ENCODE peak calls at places on chromosomes 13 and 19, in four cellular contexts. I is HCT116, P is foreskin fibroblast, U is K562. G is an unnamed sample.

GRCh38 chr13:95745752-95746151 is 68.8 kb downstream of the DNAJC3 start:
- DNase-seq in P (no peak), U (peak), I (no peak), G (no peak)

GRCh38 chr19:38713227-38713649 is 31.0 kb downstream of the CAPN12 start:
- DNase-seq in P (no peak), I (no peak), U (no peak), G (no peak)

GRCh38 chr19:16141043-16141442 is 2.4 kb upstream of the HSH2D start:
- DNase-seq in I (no peak), U (peak), P (no peak), G (no peak)

GRCh38 chr13:110254751-110255553 is 52.0 kb downstream of the COL4A1 start:
- DNase-seq in I (no peak), P (no peak), U (no peak), G (no peak)

GRCh38 chr13:43720780-43721397 is 65.9 kb downstream of the ENOX1 start:
- DNase-seq in P (peak), U (no peak), I (no peak), G (no peak)

GRCh38 chr13:21234537-21234936 is 58.1 kb downstream of the MRPL57 start:
- DNase-seq in U (no peak), I (no peak), P (peak), G (peak)

GRCh38 chr19:44662686-44663085 is 8.6 kb upstream of the CEACAM19 start:
- DNase-seq in I (no peak), U (no peak), P (peak), G (no peak)

GRCh38 chr13:20390526-20391175 is 135.0 kb downstream of the CRYL1 start:
- DNase-seq in U (no peak), I (no peak), P (no peak), G (no peak)

GRCh38 chr19:18860302-18860700 is 28.5 kb downstream of the UPF1 start:
- DNase-seq in U (no peak), P (no peak), I (no peak), G (no peak)

GRCh38 chr13:104372128-104372527 is 1305.9 kb upstream of the SLC10A2 start:
- DNase-seq in I (no peak), U (no peak), P (no peak), G (no peak)

GRCh38 chr13:95553614-95554385 is 1.3 kb downstream of the CLDN10 start:
- DNase-seq in U (no peak), I (no peak), P (no peak), G (peak)

GRCh38 chr13:80361883-80362327 is 21.0 kb upstream of the SPRY2 start:
- DNase-seq in P (no peak), U (peak), I (no peak), G (peak)

GRCh38 chr19:6963937-6964336 is 57.3 kb downstream of the MBD3L2B start:
- DNase-seq in I (peak), U (peak), P (no peak), G (no peak)

GRCh38 chr13:74574964-74575728 is 440.9 kb upstream of the KLF12 start:
- DNase-seq in I (no peak), P (no peak), U (no peak), G (no peak)

GRCh38 chr19:53865523-53865917 is 2.2 kb upstream of the MYADM start:
- DNase-seq in P (no peak), I (no peak), U (no peak), G (no peak)

GRCh38 chr13:114339779-114340534 is 25.7 kb downstream of the CHAMP1 start:
- DNase-seq in P (peak), I (peak), U (no peak), G (no peak)

GRCh38 chr13:112248909-112249592 is 127.1 kb upstream of the SPACA7 start:
- DNase-seq in I (no peak), U (no peak), P (no peak), G (no peak)

GRCh38 chr19:1247747-1248453 is 483 bp upstream of the MIDN start:
- DNase-seq in P (no peak), I (no peak), U (peak), G (peak)

GRCh38 chr19:56099638-56100539 is 21.2 kb downstream of the ZNF787 start:
- DNase-seq in P (no peak), U (no peak), I (no peak), G (no peak)

GRCh38 chr19:51749979-51750378 is 1.7 kb downstream of the FPR1 start:
- DNase-seq in P (no peak), I (no peak), U (no peak), G (no peak)

GRCh38 chr13:106472621-106473020 is 62.8 kb downstream of the EFNB2 start:
- DNase-seq in I (no peak), U (no peak), P (no peak), G (no peak)

GRCh38 chr19:6480843-6481415 is 658 bp downstream of the DENND1C start:
- DNase-seq in I (no peak), U (no peak), P (no peak), G (no peak)

GRCh38 chr13:99916366-99917103 is 55.0 kb downstream of the ZIC5 start:
- DNase-seq in I (peak), P (peak), U (peak), G (no peak)

GRCh38 chr13:71789952-71790351 is 77.1 kb downstream of the DACH1 start:
- DNase-seq in I (no peak), U (no peak), P (no peak), G (no peak)

GRCh38 chr13:64684685-64685431 is 2545.3 kb downstream of the PCDH9 start:
- DNase-seq in P (peak), U (no peak), I (no peak), G (no peak)

GRCh38 chr13:26629260-26629659 is 71.8 kb downstream of the WASF3 start:
- DNase-seq in P (no peak), U (peak), I (no peak), G (no peak)

GRCh38 chr13:71378992-71379905 is 487.8 kb downstream of the DACH1 start:
- DNase-seq in I (no peak), U (no peak), P (no peak), G (no peak)

GRCh38 chr13:101681834-101682233 is 229.4 kb downstream of the ITGBL1 start:
- DNase-seq in U (no peak), P (peak), I (no peak), G (no peak)

GRCh38 chr13:66425741-66426140 is 804.4 kb downstream of the PCDH9 start:
- DNase-seq in P (peak), I (no peak), U (no peak), G (no peak)

GRCh38 chr13:112592181-112592580 is 4.2 kb upstream of the TUBGCP3 start:
- DNase-seq in I (no peak), P (no peak), U (no peak), G (no peak)

GRCh38 chr19:16628984-16629691 is 1.1 kb upstream of the MED26 start:
- DNase-seq in U (peak), P (peak), I (no peak), G (peak)

GRCh38 chr13:67408823-67409222 is 178.7 kb upstream of the PCDH9 start:
- DNase-seq in I (no peak), U (no peak), P (no peak), G (no peak)

GRCh38 chr19:53463263-53463662 is 4.3 kb upstream of the ZNF813 start:
- DNase-seq in U (peak), P (peak), I (no peak), G (peak)

GRCh38 chr13:28603033-28603664 is 55.8 kb upstream of the POMP start:
- DNase-seq in P (no peak), I (no peak), U (no peak), G (no peak)

GRCh38 chr13:24605923-24606372 is 74.3 kb upstream of the ATP12A start:
- DNase-seq in U (peak), I (peak), P (no peak), G (no peak)
- TF ChIP-seq CTCF in U (peak), I (peak), P (no peak), G (peak)

DNA sequence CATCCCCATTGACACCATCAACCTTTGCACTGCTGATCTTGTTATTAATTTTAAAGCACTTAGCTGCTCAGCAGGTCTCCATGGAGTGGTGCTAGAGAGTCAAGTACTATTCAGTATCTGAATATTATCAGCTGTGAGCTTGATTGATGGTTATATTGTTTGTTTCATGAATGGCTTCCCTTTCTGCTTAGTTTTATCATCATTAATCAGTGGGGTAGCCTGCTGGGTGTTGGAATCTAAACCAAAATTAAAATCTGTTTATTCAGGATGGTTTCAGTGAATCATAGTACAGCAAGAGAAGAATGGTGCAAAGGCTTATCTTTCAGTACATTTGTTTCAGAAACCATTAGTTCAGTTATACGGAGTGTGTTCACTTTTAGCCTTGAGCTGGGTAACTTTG is 42.5 kb upstream of the SCEL start:
- DNase-seq in P (peak), U (no peak), I (peak), G (no peak)
- TF ChIP-seq CTCF in P (peak), U (peak), I (peak), G (no peak)

GRCh38 chr13:36818483-36819063 is 449 bp upstream of the RFXAP start:
- DNase-seq in U (no peak), P (no peak), I (no peak), G (no peak)

GRCh38 chr13:36817996-36818395 is 1.0 kb upstream of the RFXAP start:
- DNase-seq in U (no peak), P (no peak), I (no peak), G (no peak)

GRCh38 chr13:36813226-36813625 is 5.8 kb upstream of the RFXAP start:
- DNase-seq in I (no peak), U (peak), P (no peak), G (no peak)

GRCh38 chr13:36814465-36814864 is 4.6 kb upstream of the RFXAP start:
- DNase-seq in P (no peak), U (peak), I (no peak), G (no peak)

DNA sequence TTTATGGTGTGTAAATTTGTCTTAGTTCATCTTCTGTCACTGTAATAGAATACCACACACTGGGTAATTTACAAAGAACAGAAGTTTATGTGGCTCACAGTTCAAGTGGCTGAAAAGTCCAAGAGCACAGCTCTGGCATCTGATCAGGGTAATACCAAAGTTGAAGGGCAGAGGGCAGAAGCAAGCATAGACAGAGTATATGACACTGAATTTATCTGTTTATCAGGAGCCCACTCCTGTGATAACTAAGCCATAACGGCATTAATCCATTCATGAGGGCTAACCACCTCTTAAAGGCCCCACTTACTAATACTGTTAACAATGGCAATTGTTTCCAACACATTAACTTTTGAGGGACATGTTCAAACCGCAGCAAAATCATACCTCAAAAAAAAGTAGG is 4.0 kb upstream of the RFXAP start:
- DNase-seq in P (peak), U (peak), I (peak), G (no peak)
- TF ChIP-seq CTCF in P (peak), U (peak), I (no peak), G (peak)

GRCh38 chr13:44903596-44903995 is 85.7 kb downstream of the NUFIP1 start:
- DNase-seq in U (no peak), I (no peak), P (peak), G (no peak)
- TF ChIP-seq CTCF in U (no peak), I (no peak), P (no peak), G (no peak)

GRCh38 chr19:8456064-8456463 is 11.3 kb downstream of the HNRNPM start:
- DNase-seq in U (peak), P (no peak), I (no peak), G (peak)
- TF ChIP-seq CTCF in U (peak), P (peak), I (no peak), G (no peak)

DNA sequence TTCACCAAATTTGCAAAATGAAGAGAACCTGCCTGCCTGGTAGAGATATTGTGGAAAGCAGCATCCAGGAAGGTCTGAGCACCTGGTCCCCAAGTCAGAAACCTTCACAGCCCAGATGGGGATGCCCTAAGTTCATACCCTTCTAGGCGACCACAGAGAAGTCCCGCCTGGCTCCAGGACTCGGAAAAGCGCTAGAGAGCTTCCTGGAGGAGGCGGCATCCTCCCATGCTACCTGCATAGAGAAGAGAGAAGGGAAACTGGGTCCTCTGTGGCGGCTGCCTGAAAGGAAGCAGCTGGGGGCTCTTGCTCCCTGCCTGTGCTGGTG is 22.2 kb upstream of the ZNF30 start:
- DNase-seq in I (no peak), U (no peak), P (no peak), G (no peak)
- TF ChIP-seq CTCF in I (no peak), U (no peak), P (no peak), G (no peak)

DNA sequence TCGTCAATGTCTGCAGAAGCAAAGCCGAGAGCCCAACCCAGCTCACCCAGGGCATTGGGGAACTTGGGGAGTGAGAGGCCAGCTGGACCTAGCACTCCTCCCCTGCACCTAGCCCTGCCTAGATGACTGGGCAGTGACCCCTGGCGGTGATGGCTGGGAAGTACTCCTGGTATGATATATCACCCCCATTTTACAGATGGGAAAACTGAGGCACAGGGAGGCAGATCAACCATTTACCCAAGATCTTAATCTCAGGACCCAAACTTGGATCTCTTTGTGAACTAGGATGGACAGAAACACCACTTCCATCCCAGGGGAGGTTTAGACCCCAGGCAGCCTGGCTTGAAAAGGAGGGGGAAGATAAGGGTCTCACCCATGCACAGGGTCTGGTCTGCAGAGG is 43.5 kb downstream of the CCL25 start:
- DNase-seq in P (no peak), I (no peak), U (peak), G (no peak)
- TF ChIP-seq CTCF in P (no peak), I (no peak), U (peak), G (no peak)

DNA sequence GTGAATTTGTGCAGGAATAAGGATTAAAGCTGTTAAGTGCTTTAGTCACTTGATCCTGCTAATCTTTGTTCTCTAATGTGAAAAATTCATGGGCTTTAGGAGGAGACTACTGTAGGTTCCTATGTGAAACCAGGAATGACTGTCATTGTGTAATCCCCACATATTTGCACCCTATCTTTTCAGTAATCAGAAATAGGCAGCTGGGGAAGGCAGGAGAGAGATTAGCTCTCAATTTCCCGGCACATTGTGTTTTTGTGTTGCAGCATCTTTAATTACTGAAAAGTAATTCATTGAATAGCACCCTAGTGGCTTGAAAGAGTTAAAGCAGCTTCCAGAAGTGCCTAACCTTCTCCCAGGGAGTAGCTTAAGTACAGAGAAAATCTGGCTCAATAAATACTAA is 282.9 kb downstream of the OLFM4 start:
- DNase-seq in U (no peak), P (no peak), I (no peak), G (no peak)
- TF ChIP-seq CTCF in U (no peak), P (no peak), I (no peak), G (peak)

GRCh38 chr13:81990652-81991051 is 1649.7 kb upstream of the SPRY2 start:
- DNase-seq in U (no peak), P (no peak), I (no peak), G (peak)

GRCh38 chr13:81988542-81988941 is 1647.6 kb upstream of the SPRY2 start:
- DNase-seq in U (no peak), P (no peak), I (no peak), G (no peak)

GRCh38 chr13:81986308-81986707 is 1645.4 kb upstream of the SPRY2 start:
- DNase-seq in P (no peak), I (no peak), U (no peak), G (no peak)

GRCh38 chr13:81987677-81988357 is 1646.9 kb upstream of the SPRY2 start:
- DNase-seq in P (no peak), I (no peak), U (no peak), G (no peak)

DNA sequence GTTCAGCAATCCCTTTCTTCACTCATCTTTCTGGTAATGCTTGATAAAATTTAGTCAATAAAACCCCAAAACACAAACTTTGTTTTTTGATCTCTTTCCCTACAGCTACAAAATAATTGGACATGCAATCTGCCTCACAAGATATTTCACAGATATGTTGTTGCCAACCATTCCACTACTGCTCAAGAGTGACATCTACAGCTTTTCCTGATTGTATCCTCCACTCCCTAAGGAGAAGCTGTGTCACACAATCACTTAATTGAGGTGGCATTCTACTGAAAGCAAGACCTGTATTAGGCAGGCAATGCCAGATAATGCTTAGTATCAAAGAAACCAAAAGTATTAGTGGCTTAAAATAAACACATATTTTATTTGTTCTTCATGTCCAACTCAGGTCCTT is 1646.2 kb upstream of the SPRY2 start:
- DNase-seq in I (no peak), P (no peak), U (no peak), G (no peak)
- TF ChIP-seq CTCF in I (no peak), P (no peak), U (no peak), G (no peak)

G was measured in nephron progenitor cell.